ENCODE peak calls at places on chromosome 10, in four cellular contexts. X is HepG2, K is HCT116, F is mammary epithelial cell. T is an unnamed sample.

GRCh38 chr10:58743466-58744115 is 230.9 kb downstream of the BICC1 start:
- DNase-seq in X (no peak), K (no peak), F (no peak), T (no peak)

GRCh38 chr10:86451604-86451960 is 70.0 kb downstream of the WAPL start:
- DNase-seq in X (no peak), K (no peak), F (no peak), T (no peak)

GRCh38 chr10:128278362-128278761 is 152.1 kb upstream of the MKI67 start:
- DNase-seq in X (no peak), K (no peak), F (no peak), T (no peak)

GRCh38 chr10:7666253-7667023 is at the start of gene ITIH5:
- DNase-seq in X (no peak), K (no peak), F (no peak), T (no peak)

GRCh38 chr10:43939389-43939938 is 290.8 kb upstream of the ZNF32 start:
- DNase-seq in X (no peak), K (no peak), F (no peak), T (no peak)

GRCh38 chr10:52111151-52111891 is 202.8 kb upstream of the DKK1 start:
- DNase-seq in X (no peak), K (no peak), F (no peak), T (no peak)

GRCh38 chr10:88216976-88217375 is 353.6 kb downstream of the PTEN start:
- DNase-seq in X (no peak), K (no peak), F (no peak), T (no peak)

GRCh38 chr10:13686331-13686752 is 99.6 kb downstream of the PRPF18 start:
- DNase-seq in X (no peak), K (no peak), F (no peak), T (no peak)

GRCh38 chr10:97679594-97679993 is 7.4 kb downstream of the AVPI1 start:
- DNase-seq in X (no peak), K (no peak), F (no peak), T (no peak)

GRCh38 chr10:97150191-97150590 is 35.6 kb downstream of the SLIT1 start:
- DNase-seq in X (no peak), K (no peak), F (no peak), T (no peak)

GRCh38 chr10:125263551-125263950 is 103.2 kb upstream of the CTBP2 start:
- DNase-seq in X (peak), K (peak), F (peak), T (peak)

GRCh38 chr10:7634142-7634894 is 32.4 kb downstream of the ITIH5 start:
- DNase-seq in X (no peak), K (no peak), F (no peak), T (no peak)

GRCh38 chr10:5123886-5124285 is 29.7 kb downstream of the AKR1C3 start:
- DNase-seq in X (no peak), K (no peak), F (no peak), T (no peak)

GRCh38 chr10:104906112-104906511 is 265.0 kb downstream of the SORCS3 start:
- DNase-seq in X (no peak), K (no peak), F (no peak), T (no peak)

GRCh38 chr10:3750352-3750816 is 34.6 kb downstream of the KLF6 start:
- DNase-seq in X (no peak), K (no peak), F (no peak), T (no peak)

GRCh38 chr10:120979435-120980315 is 128.5 kb downstream of the WDR11 start:
- DNase-seq in X (peak), K (peak), F (peak), T (no peak)

GRCh38 chr10:97647556-97647955 is 7.1 kb downstream of the PI4K2A start:
- DNase-seq in X (no peak), K (no peak), F (peak), T (peak)

GRCh38 chr10:6528198-6528950 is 51.7 kb downstream of the PRKCQ start:
- DNase-seq in X (no peak), K (no peak), F (peak), T (peak)

GRCh38 chr10:111221682-111222470 is 145.0 kb downstream of the ADRA2A start:
- DNase-seq in X (no peak), K (no peak), F (no peak), T (no peak)

GRCh38 chr10:14491814-14492213 is 161.1 kb upstream of the FRMD4A start:
- DNase-seq in X (no peak), K (no peak), F (peak), T (no peak)

GRCh38 chr10:116271593-116272496 is 1.2 kb downstream of the GFRA1 start:
- DNase-seq in X (no peak), K (no peak), F (no peak), T (no peak)

GRCh38 chr10:80168679-80169380 is 36.3 kb downstream of the PLAC9 start:
- DNase-seq in X (no peak), K (no peak), F (no peak), T (no peak)

GRCh38 chr10:117860823-117861222 is 185.9 kb downstream of the RAB11FIP2 start:
- DNase-seq in X (peak), K (peak), F (no peak), T (no peak)

GRCh38 chr10:16916496-16916895 is 99.3 kb upstream of the RSU1 start:
- DNase-seq in X (no peak), K (no peak), F (no peak), T (no peak)

GRCh38 chr10:16913266-16913665 is 96.0 kb upstream of the RSU1 start:
- DNase-seq in X (no peak), K (no peak), F (no peak), T (no peak)

GRCh38 chr10:16910795-16911164 is 93.6 kb upstream of the RSU1 start:
- DNase-seq in X (no peak), K (no peak), F (no peak), T (no peak)

GRCh38 chr10:16919076-16919972 is 102.1 kb upstream of the RSU1 start:
- DNase-seq in X (no peak), K (no peak), F (no peak), T (no peak)

GRCh38 chr10:16915308-16915707 is 98.1 kb upstream of the RSU1 start:
- DNase-seq in X (no peak), K (no peak), F (no peak), T (no peak)
- TF ChIP-seq CTCF in X (no peak), K (peak), F (no peak), T (peak)

GRCh38 chr10:133326745-133327650 is 9.7 kb downstream of the CALY start:
- DNase-seq in X (no peak), K (no peak), F (no peak), T (no peak)

GRCh38 chr10:133324198-133324792 is 12.4 kb downstream of the CALY start:
- DNase-seq in X (peak), K (no peak), F (no peak), T (no peak)

GRCh38 chr10:133325392-133325760 is 11.3 kb downstream of the CALY start:
- DNase-seq in X (no peak), K (no peak), F (no peak), T (no peak)

GRCh38 chr10:133324857-133325260 is 11.8 kb downstream of the CALY start:
- DNase-seq in X (no peak), K (no peak), F (no peak), T (no peak)

DNA sequence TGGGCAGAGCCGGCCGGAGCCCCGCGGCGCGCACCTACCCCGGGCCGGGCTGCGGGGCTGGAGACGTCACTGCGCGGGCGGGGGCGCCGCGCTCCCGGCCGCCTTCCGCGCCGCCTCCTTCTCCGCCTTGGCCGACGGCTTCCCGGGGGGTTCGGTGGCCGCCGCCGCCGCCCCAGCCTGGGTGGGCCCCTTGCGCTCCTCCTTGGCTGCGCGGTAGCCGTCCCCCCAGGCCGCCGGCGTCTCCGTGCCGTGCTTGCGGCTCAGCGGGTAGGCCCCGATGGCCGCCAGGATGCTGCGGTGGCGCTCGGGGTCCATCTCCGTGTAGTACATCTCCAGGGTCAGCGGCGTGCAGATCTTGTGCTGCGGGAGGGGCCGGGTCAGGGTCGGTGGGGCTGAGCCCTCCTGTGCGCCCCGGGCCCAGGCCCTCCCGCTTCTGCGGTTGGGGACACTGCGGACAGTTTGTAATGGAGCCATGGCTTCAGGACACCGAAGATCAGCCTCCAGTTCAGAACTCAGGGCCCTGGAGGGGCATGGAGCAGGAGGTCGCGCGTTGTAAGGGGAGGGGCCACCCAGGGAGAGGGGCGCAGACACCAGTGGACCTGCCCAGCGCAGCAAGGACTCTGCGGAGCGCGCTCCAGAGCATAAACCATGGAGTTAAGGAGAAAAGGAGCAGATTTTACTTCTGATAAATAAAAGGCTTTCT is 10.8 kb downstream of the CALY start:
- DNase-seq in X (no peak), K (no peak), F (no peak), T (no peak)
- TF ChIP-seq EZH2 in X (peak), K (no peak), F (peak), T (peak)

GRCh38 chr10:74683067-74683466 is 143.3 kb upstream of the KAT6B start:
- DNase-seq in X (peak), K (no peak), F (no peak), T (no peak)
- H3K9ac ChIP-seq in X (no peak), K (no peak), F (no peak), T (no peak)

DNA sequence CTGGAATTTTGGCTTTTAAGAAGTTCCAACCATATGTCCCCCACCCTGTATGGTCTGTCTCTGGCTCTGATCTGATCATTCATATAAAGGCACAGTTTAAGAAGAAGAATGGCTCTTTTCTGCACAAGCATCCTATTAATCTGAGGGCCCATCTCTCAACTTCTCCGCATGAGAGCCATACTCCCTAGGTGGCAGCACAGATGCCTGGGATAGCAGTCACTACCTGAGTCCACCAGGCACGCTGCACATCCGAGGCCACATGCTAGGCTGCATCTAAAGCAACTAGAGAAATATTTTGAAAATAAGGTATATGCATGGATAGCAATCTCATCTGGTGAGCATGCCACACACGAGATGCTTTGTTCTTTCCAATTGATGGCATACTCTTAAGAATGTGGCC is 565.5 kb downstream of the PARD3 start:
- DNase-seq in X (peak), K (no peak), F (no peak), T (no peak)
- TF ChIP-seq CTCF in X (peak), K (peak), F (peak), T (peak)

GRCh38 chr10:78956391-78956790 is 112.4 kb upstream of the ZMIZ1 start:
- DNase-seq in X (no peak), K (no peak), F (no peak), T (no peak)
- TF ChIP-seq EZH2 in X (no peak), K (no peak), F (no peak), T (no peak)

DNA sequence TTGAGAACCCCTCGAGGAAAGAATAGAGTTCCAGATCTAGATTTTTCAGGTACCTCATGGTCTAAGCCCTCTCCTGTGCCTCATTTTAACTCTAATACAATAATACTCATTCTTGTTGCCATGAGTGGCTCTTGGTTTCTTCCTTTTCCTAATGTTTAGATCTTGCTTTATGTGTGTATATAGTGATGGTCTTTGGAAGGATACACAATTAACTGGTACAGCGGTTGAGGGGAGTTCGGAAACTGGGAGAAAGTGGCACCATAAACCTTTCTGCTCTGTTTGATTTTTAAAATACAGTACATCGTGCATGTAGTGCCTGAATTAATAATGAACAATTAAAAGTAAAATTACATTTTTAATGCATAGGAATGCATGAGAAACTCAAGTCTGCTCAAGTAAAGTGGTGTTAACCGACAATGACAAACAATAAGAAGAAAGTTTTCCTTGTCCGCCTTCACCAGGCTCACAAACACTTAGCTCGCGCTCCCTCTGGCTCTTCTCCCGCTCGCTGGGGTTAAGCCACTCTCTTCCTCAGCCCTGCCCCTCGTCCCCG is 386 bp upstream of the EIF4EBP2 start:
- DNase-seq in X (no peak), K (no peak), F (no peak), T (no peak)
- H3K9ac ChIP-seq in X (peak), K (peak), F (peak), T (peak)

GRCh38 chr10:107450056-107450455 is 285.6 kb upstream of the SORCS1 start:
- DNase-seq in X (no peak), K (no peak), F (no peak), T (no peak)

GRCh38 chr10:107451047-107451446 is 286.5 kb upstream of the SORCS1 start:
- DNase-seq in X (no peak), K (no peak), F (no peak), T (no peak)
- TF ChIP-seq CTCF in X (no peak), K (no peak), F (no peak), T (no peak)

GRCh38 chr10:28678687-28679457 is 1.6 kb downstream of the BAMBI start:
- DNase-seq in X (peak), K (no peak), F (peak), T (no peak)

GRCh38 chr10:28674782-28675181 is 2.5 kb upstream of the BAMBI start:
- DNase-seq in X (no peak), K (no peak), F (no peak), T (no peak)

GRCh38 chr10:28677889-28678686 is 767 bp downstream of the BAMBI start:
- DNase-seq in X (no peak), K (no peak), F (peak), T (no peak)

GRCh38 chr10:28676297-28676967 is 889 bp upstream of the BAMBI start:
- DNase-seq in X (no peak), K (no peak), F (no peak), T (no peak)

DNA sequence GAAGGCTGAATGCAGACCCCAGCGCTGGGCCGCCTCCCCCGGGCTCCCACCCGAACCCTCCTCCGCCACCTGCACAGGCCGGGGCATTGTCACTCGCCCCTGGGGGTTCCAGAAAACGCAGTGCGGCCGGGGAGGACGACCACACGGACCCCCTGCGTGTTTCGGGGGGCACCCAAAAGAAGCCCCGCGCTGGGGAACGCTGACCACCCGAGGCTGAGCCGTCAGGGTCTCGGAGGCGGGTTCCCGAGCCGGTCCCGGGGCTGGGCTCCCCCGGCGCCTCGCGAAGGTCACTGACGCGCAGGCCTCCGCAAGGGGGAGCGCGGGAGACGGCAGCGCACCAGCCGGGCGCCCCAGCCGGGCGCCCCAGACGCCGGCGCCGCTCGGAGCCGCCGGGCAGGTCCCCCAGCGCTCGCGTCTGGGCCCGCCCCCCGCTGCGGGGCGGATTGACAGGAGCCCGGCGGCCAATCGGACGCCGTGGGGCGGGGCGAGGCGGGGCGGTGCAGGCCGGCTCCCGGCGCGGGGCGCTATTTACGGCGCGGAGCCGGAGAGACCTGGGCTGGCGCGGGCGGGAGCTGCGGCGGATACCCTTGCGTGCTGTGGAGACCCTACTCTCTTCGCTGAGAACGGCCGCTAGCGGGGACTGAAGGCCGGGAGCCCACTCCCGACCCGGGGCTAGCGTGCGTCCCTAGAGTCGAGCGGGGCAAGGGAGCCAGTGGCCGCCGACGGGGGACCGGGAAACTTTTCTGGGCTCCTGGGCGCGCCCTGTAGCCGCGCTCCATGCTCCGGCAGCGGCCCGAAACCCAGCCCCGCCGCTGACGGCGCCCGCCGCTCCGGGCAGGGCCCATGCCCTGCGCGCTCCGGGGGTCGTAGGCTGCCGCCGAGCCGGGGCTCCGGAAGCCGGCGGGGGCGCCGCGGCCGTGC is at the start of gene BAMBI:
- DNase-seq in X (peak), K (peak), F (peak), T (no peak)
- TF ChIP-seq EZH2 in X (no peak), K (no peak), F (no peak), T (peak)

DNA sequence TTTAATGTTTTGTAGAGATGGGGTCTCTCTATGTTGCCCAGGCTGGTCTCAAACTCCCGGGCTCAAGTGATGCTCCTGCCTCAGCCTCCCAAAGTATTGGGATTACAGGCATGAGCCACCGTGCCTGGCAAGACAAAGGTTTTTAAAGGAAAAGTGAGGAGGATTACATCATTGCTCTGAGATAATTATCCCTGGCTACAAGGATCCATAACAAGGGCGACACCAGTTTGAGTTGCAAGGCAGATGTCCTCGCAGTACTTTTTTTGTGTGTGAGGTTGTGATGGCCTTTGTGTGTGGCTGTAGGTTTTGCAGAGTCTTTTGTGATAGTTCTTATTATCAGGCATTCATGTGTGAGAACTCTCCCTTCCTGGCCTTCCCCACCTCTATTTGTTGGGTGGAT is 9.9 kb downstream of the BTBD16 start:
- DNase-seq in X (no peak), K (no peak), F (no peak), T (no peak)
- H3K9ac ChIP-seq in X (no peak), K (no peak), F (no peak), T (no peak)

T was measured in keratinocyte.